ENCODE peak calls at places on chromosomes 16 and 17, in nine cellular contexts. V, D, S, F, A, X, J, R and U are unnamed samples.

GRCh38 chr17:17204041-17204591 is 2.0 kb downstream of the PLD6 start:
- DNase-seq in V (no peak), D (no peak), S (no peak), F (no peak), A (peak), X (no peak), J (no peak), R (no peak), U (no peak)

GRCh38 chr17:21375757-21376584 is at the start of gene KCNJ12:
- DNase-seq in V (no peak), D (no peak), S (no peak), F (no peak), A (no peak), X (no peak), J (peak), R (peak), U (no peak)

GRCh38 chr17:6137716-6138502 is 67.7 kb downstream of the WSCD1 start:
- DNase-seq in V (no peak), D (no peak), S (no peak), F (no peak), A (no peak), X (no peak), J (no peak), R (no peak), U (no peak)

GRCh38 chr16:86037999-86038922 is 139.3 kb downstream of the IRF8 start:
- DNase-seq in V (no peak), D (no peak), S (no peak), F (no peak), A (no peak), X (no peak), J (no peak), R (no peak), U (no peak)

GRCh38 chr16:13148836-13149235 is 247.4 kb downstream of the SHISA9 start:
- DNase-seq in V (no peak), D (no peak), S (no peak), F (peak), A (no peak), X (no peak), J (no peak), R (no peak), U (no peak)

GRCh38 chr16:63876096-63876495 is 1245.8 kb downstream of the CDH11 start:
- DNase-seq in V (no peak), D (no peak), S (no peak), F (peak), A (no peak), X (no peak), J (no peak), R (no peak), U (no peak)

GRCh38 chr17:46060461-46060860 is 61.4 kb downstream of the STH start:
- DNase-seq in V (no peak), D (no peak), S (no peak), F (no peak), A (no peak), X (no peak), J (no peak), R (no peak), U (no peak)

GRCh38 chr16:12320298-12320706 is 343.8 kb downstream of the SNX29 start:
- DNase-seq in V (no peak), D (no peak), S (no peak), F (peak), A (no peak), X (no peak), J (no peak), R (no peak), U (no peak)

GRCh38 chr17:4488989-4489595 is 9.6 kb upstream of the SPNS2 start:
- DNase-seq in V (no peak), D (no peak), S (no peak), F (no peak), A (no peak), X (no peak), J (no peak), R (no peak), U (no peak)

GRCh38 chr17:15963670-15964110 is 18.8 kb downstream of the ADORA2B start:
- DNase-seq in V (no peak), D (no peak), S (no peak), F (peak), A (no peak), X (no peak), J (no peak), R (no peak), U (no peak)

GRCh38 chr16:2835638-2836493 is 5.8 kb downstream of the ZG16B start:
- DNase-seq in V (no peak), D (no peak), S (no peak), F (peak), A (no peak), X (no peak), J (no peak), R (no peak), U (no peak)

GRCh38 chr17:7781467-7781866 is 52.5 kb upstream of the KDM6B start:
- DNase-seq in V (no peak), D (no peak), S (no peak), F (no peak), A (no peak), X (no peak), J (no peak), R (no peak), U (no peak)

GRCh38 chr16:20002936-20003335 is 70.8 kb downstream of the GPR139 start:
- DNase-seq in V (no peak), D (no peak), S (no peak), F (no peak), A (no peak), X (no peak), J (no peak), R (no peak), U (no peak)

GRCh38 chr16:87086575-87086974 is 230.6 kb downstream of the C16orf95 start:
- DNase-seq in V (no peak), D (no peak), S (no peak), F (peak), A (no peak), X (no peak), J (no peak), R (no peak), U (no peak)

GRCh38 chr17:8831234-8831849 is 32.2 kb upstream of the MFSD6L start:
- DNase-seq in V (no peak), D (no peak), S (no peak), F (no peak), A (no peak), X (no peak), J (no peak), R (no peak), U (no peak)

GRCh38 chr16:57268804-57269800 is 15.4 kb downstream of the PLLP start:
- DNase-seq in V (no peak), D (no peak), S (no peak), F (no peak), A (no peak), X (no peak), J (no peak), R (no peak), U (no peak)

GRCh38 chr16:70610273-70611223 is 35.8 kb upstream of the IL34 start:
- DNase-seq in V (no peak), D (no peak), S (no peak), F (no peak), A (no peak), X (no peak), J (no peak), R (no peak), U (no peak)

GRCh38 chr17:57948555-57949420 is 6.4 kb downstream of the CUEDC1 start:
- DNase-seq in V (no peak), D (no peak), S (no peak), F (peak), A (no peak), X (no peak), J (no peak), R (peak), U (no peak)

GRCh38 chr17:72465191-72466024 is 344.6 kb downstream of the SOX9 start:
- DNase-seq in V (no peak), D (no peak), S (no peak), F (peak), A (no peak), X (no peak), J (no peak), R (no peak), U (peak)

GRCh38 chr17:47615766-47616424 is 33.8 kb upstream of the KPNB1 start:
- DNase-seq in V (no peak), D (no peak), S (no peak), F (peak), A (no peak), X (no peak), J (no peak), R (no peak), U (peak)

GRCh38 chr17:72775237-72775636 is 317.3 kb downstream of the SLC39A11 start:
- DNase-seq in V (no peak), D (no peak), S (no peak), F (no peak), A (no peak), X (no peak), J (no peak), R (no peak), U (no peak)

DNA sequence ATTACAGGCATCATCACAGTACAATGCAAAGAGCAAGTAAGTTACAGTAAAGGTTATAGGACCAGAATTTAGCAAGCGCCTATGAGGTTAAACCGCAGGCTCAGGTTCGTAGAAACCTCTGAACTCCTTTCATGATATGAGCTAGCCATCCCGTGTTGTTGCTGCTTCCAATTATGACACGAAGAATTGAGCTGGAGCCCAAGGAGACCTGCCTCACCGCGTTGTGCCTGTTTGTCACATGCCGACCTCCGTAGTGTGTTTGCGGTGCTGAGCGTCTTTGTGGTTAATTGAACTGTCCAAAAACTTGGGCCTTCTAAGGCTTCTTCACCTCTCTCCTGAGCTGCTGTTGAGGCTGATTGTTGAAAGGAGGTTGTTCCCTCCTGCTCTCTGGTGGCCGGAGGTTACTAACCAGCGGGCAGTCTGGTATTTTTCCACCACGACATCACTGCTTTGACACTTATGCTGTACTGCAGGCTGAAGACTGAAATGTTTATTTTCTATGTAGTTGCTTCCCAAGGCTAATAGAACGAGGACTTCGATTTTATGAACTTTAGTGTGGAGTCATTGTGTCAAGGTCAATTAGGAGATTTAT is 67.5 kb downstream of the SEC14L1 start:
- DNase-seq in V (peak), D (no peak), S (no peak), F (peak), A (peak), X (no peak), J (no peak), R (no peak), U (no peak)
- TF ChIP-seq CTCF in V (peak), D (peak), S (peak), F (peak), A (no peak), X (no peak), J (no peak), R (no peak), U (no peak)

GRCh38 chr16:79051313-79051712 is 549.2 kb downstream of the MAF start:
- DNase-seq in V (no peak), D (no peak), S (no peak), F (no peak), A (no peak), X (no peak), J (no peak), R (no peak), U (no peak)
- TF ChIP-seq CTCF in V (no peak), D (no peak), S (no peak), F (no peak), A (no peak), X (no peak), J (no peak), R (no peak), U (no peak)

DNA sequence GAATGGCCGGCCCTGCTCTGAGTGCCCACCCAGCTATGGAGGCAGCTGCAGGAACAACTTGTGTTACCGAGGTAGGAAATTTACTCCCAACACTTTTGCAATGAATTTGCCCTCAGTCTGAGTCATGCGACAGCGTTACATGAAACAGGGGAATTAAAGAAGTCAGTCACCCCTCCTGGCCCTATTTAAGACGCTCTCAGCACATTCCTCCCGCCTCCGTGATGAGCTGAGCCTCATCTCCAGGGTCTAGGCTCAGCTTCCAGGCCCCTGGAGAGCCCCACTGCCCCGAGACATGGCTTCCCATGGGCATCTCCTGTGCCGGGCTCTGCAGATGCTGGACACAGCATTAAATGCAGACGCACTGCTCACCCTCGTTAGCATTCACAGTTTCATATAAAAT is 35.0 kb downstream of the CRISPLD2 start:
- DNase-seq in V (no peak), D (no peak), S (no peak), F (peak), A (no peak), X (no peak), J (no peak), R (no peak), U (no peak)
- TF ChIP-seq CTCF in V (no peak), D (no peak), S (no peak), F (no peak), A (no peak), X (no peak), J (no peak), R (no peak), U (no peak)

GRCh38 chr17:82963104-82963950 is 116.1 kb upstream of the METRNL start:
- DNase-seq in V (peak), D (peak), S (peak), F (peak), A (peak), X (no peak), J (peak), R (peak), U (peak)
- TF ChIP-seq CTCF in V (peak), D (peak), S (peak), F (peak), A (peak), X (peak), J (peak), R (peak), U (peak)

DNA sequence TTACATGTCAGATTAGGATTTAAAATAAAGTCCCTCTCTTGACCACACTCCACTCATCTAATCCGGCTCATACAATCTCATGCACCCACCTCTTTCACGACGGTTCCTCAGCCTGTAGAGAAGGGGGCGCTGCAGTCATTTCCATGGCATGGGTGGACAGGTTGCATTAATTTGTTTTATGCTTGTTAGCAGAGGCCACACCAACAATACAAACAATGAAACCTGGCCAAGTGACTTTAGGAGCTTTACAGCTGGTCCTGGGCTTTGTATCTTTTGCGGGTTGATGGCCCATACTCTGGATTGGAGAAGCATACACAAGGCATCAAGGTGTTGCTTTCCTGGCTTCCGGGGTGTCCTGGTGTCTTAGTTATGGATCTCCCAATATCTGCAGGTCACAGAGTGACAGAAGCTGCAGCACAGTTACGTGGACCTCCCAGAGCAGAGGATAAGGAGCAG is 9.7 kb upstream of the SNF8 start:
- DNase-seq in V (no peak), D (no peak), S (no peak), F (peak), A (no peak), X (no peak), J (no peak), R (peak), U (peak)
- TF ChIP-seq CTCF in V (no peak), D (no peak), S (no peak), F (peak), A (no peak), X (no peak), J (peak), R (no peak), U (peak)

GRCh38 chr17:80308672-80309517 is 48.2 kb downstream of the RNF213 start:
- DNase-seq in V (no peak), D (no peak), S (no peak), F (no peak), A (no peak), X (no peak), J (no peak), R (no peak), U (no peak)

GRCh38 chr17:80303824-80304223 is 43.2 kb downstream of the RNF213 start:
- DNase-seq in V (no peak), D (no peak), S (no peak), F (no peak), A (no peak), X (no peak), J (no peak), R (no peak), U (no peak)

GRCh38 chr17:80312621-80313135 is 52.0 kb downstream of the RNF213 start:
- DNase-seq in V (no peak), D (no peak), S (no peak), F (no peak), A (no peak), X (no peak), J (no peak), R (no peak), U (no peak)

GRCh38 chr17:80311216-80311827 is 50.7 kb downstream of the RNF213 start:
- DNase-seq in V (no peak), D (no peak), S (no peak), F (no peak), A (no peak), X (no peak), J (no peak), R (no peak), U (no peak)

GRCh38 chr17:80307994-80308671 is 47.5 kb downstream of the RNF213 start:
- DNase-seq in V (no peak), D (no peak), S (no peak), F (no peak), A (no peak), X (no peak), J (no peak), R (no peak), U (no peak)
- TF ChIP-seq CTCF in V (no peak), D (no peak), S (no peak), F (no peak), A (no peak), X (no peak), J (no peak), R (no peak), U (no peak)

GRCh38 chr16:49281843-49282642 is 405 bp upstream of the CBLN1 start:
- DNase-seq in V (peak), D (no peak), S (peak), F (peak), A (peak), X (no peak), J (peak), R (peak), U (peak)
- TF ChIP-seq CTCF in V (peak), D (no peak), S (peak), F (no peak), A (no peak), X (peak), J (peak), R (no peak), U (peak)

DNA sequence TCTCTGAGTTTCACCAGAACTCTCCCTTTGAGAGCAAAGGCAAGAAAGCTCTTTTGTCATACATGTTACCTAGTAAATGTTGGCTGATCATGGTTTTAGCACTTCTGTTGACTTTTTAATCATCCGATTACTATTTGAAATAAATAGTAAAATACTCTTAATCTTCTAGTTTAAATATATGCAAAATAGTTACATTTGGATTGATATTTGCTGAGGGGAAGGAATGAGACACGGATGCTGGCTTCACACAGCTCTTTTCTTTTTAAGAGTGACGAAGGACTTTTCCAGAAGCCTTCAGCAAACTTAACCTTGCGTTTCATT is 9.4 kb downstream of the NFATC3 start:
- DNase-seq in V (no peak), D (no peak), S (no peak), F (no peak), A (no peak), X (no peak), J (no peak), R (no peak), U (no peak)
- TF ChIP-seq CTCF in V (no peak), D (no peak), S (no peak), F (no peak), A (no peak), X (no peak), J (peak), R (no peak), U (no peak)

GRCh38 chr16:67198238-67198734 is 645 bp upstream of the ELMO3 start:
- DNase-seq in V (no peak), D (no peak), S (no peak), F (peak), A (no peak), X (no peak), J (no peak), R (peak), U (no peak)
- TF ChIP-seq CTCF in V (peak), D (peak), S (peak), F (peak), A (peak), X (peak), J (peak), R (peak), U (no peak)

GRCh38 chr16:897701-898100 is 73.1 kb downstream of the LMF1 start:
- DNase-seq in V (no peak), D (no peak), S (no peak), F (no peak), A (no peak), X (no peak), J (no peak), R (no peak), U (no peak)

GRCh38 chr16:900211-900610 is 70.6 kb downstream of the LMF1 start:
- DNase-seq in V (no peak), D (no peak), S (no peak), F (no peak), A (no peak), X (no peak), J (no peak), R (no peak), U (no peak)

GRCh38 chr16:899678-900060 is 71.1 kb downstream of the LMF1 start:
- DNase-seq in V (no peak), D (no peak), S (no peak), F (no peak), A (no peak), X (no peak), J (no peak), R (no peak), U (no peak)

GRCh38 chr16:898216-898615 is 72.6 kb downstream of the LMF1 start:
- DNase-seq in V (no peak), D (no peak), S (no peak), F (no peak), A (no peak), X (no peak), J (no peak), R (no peak), U (no peak)

GRCh38 chr16:898761-899677 is 71.8 kb downstream of the LMF1 start:
- DNase-seq in V (no peak), D (no peak), S (no peak), F (no peak), A (no peak), X (no peak), J (no peak), R (no peak), U (no peak)
- TF ChIP-seq CTCF in V (no peak), D (no peak), S (no peak), F (no peak), A (no peak), X (no peak), J (no peak), R (no peak), U (no peak)